ENCODE peak calls at places on chromosomes 12 and 14, in ten cellular contexts. G is fibroblast of mammary gland; L is EL; M is dorsolateral prefrontal cortex; B is H54; E is germinal center; T is stimulated activated CD4-positive, alpha-beta T cell treated with anti-CD3 and anti-CD28 coated beads, TNF-alpha, amount 100 ng/mL, for 4 hours; R is pancreas; O is AG08396; H is CD8-positive, alpha-beta T cell. C is an unnamed sample.

GRCh38 chr14:89137514-89138163 is 279.4 kb downstream of the FOXN3 start:
- DNase-seq in R (no peak), B (peak; percentile 73), L (peak; percentile 98), O (peak; percentile 92), H (no peak), G (peak; percentile 97), M (no peak), T (no peak), E (no peak), C (no peak)

GRCh38 chr12:89679631-89680030 is 29.0 kb downstream of the ATP2B1 start:
- DNase-seq in O (no peak), L (no peak), R (no peak), T (no peak), E (no peak), G (no peak), B (no peak), H (no peak), M (no peak), C (no peak)

GRCh38 chr14:95319312-95320075 is at the start of gene CLMN:
- DNase-seq in E (peak; percentile 70), O (peak; percentile 82), B (peak; percentile 67), G (peak; percentile 32), R (peak; percentile 85), H (peak; percentile 65), T (peak; percentile 25), L (peak; percentile 31), M (no peak), C (peak; percentile 20)

GRCh38 chr14:50784683-50785505 is 46.1 kb downstream of the NIN start:
- DNase-seq in T (no peak), R (no peak), G (no peak), B (no peak), H (peak; percentile 24), L (no peak), O (no peak), E (no peak), M (no peak), C (no peak)

GRCh38 chr14:58752782-58753181 is 115.0 kb downstream of the DACT1 start:
- DNase-seq in O (no peak), R (peak; percentile 92), M (peak; percentile 34), L (no peak), B (no peak), H (no peak), G (no peak), E (no peak), T (no peak), C (no peak)

GRCh38 chr12:54046809-54047159 is 6.9 kb upstream of the HOXC4 start:
- DNase-seq in H (no peak), R (no peak), B (no peak), O (no peak), E (no peak), G (no peak), L (no peak), M (no peak), T (no peak), C (no peak)

GRCh38 chr12:102955926-102956737 is 1.3 kb upstream of the ASCL1 start:
- DNase-seq in G (no peak), E (no peak), L (no peak), H (no peak), T (no peak), O (no peak), R (peak; percentile 64), M (no peak), B (no peak), C (no peak)

GRCh38 chr12:49580572-49581535 is 12.9 kb upstream of the MCRS1 start:
- DNase-seq in L (peak; percentile 93), B (peak; percentile 90), T (peak; percentile 18), H (peak; percentile 59), O (peak; percentile 82), E (peak; percentile 59), R (peak; percentile 77), G (peak; percentile 73), M (peak; percentile 44), C (peak; percentile 68)

GRCh38 chr12:3294481-3294911 is 196.5 kb upstream of the PRMT8 start:
- DNase-seq in B (no peak), T (no peak), H (no peak), G (no peak), M (no peak), L (no peak), R (no peak), E (no peak), O (no peak), C (no peak)

GRCh38 chr12:109153711-109154434 is 37.5 kb downstream of the ACACB start:
- DNase-seq in E (no peak), R (no peak), M (no peak), H (no peak), O (no peak), L (no peak), G (no peak), B (no peak), T (no peak), C (peak; percentile 33)

GRCh38 chr14:91289464-91289863 is 45.0 kb upstream of the GPR68 start:
- DNase-seq in O (no peak), E (no peak), L (no peak), G (no peak), M (no peak), T (no peak), H (no peak), B (no peak), R (peak; percentile 4), C (no peak)

GRCh38 chr12:110498984-110499706 is 2.8 kb downstream of the VPS29 start:
- DNase-seq in T (no peak), M (no peak), B (no peak), R (no peak), O (peak; percentile 12), E (no peak), H (no peak), G (peak; percentile 57), L (peak; percentile 62), C (no peak)

GRCh38 chr12:8953773-8954402 is 4.4 kb upstream of the M6PR start:
- DNase-seq in R (no peak), T (no peak), O (no peak), E (no peak), L (no peak), G (no peak), B (no peak), M (no peak), H (peak; percentile 40), C (no peak)

GRCh38 chr14:101031721-101032120 is 128.2 kb upstream of the RTL1 start:
- DNase-seq in L (no peak), H (no peak), E (no peak), R (no peak), G (no peak), O (no peak), M (no peak), T (no peak), B (no peak), C (no peak)

GRCh38 chr14:70021548-70021947 is 142.3 kb downstream of the SMOC1 start:
- DNase-seq in T (no peak), O (no peak), G (no peak), B (no peak), R (no peak), L (no peak), E (no peak), M (no peak), H (no peak), C (no peak)

GRCh38 chr14:81423504-81423903 is 23.4 kb upstream of the STON2 start:
- DNase-seq in L (no peak), O (no peak), M (no peak), E (no peak), R (no peak), T (no peak), B (no peak), G (no peak), H (no peak), C (no peak)

GRCh38 chr12:4431436-4431835 is 14.2 kb downstream of the FGF6 start:
- DNase-seq in T (no peak), O (no peak), M (no peak), H (no peak), G (no peak), L (no peak), E (no peak), B (no peak), R (no peak), C (no peak)

GRCh38 chr14:28754209-28754985 is 12.2 kb upstream of the FOXG1 start:
- DNase-seq in B (no peak), R (no peak), H (no peak), E (no peak), L (peak; percentile 49), O (peak; percentile 63), G (peak; percentile 64), T (no peak), M (no peak), C (peak; percentile 12)

C was measured in MM.1S.